ENCODE peak calls at places on chromosomes 6 and 20, in four cellular contexts. One of them, this sample, is unnamed.

GRCh38 chr6:161444966-161445799 is 171.3 kb upstream of the AGPAT4 start:
- DNase-seq in right cardiac atrium: no peak
- DNase-seq in CD8-positive, alpha-beta memory T cell: no peak
- DNase-seq in activated CD8-positive, alpha-beta memory T cell treated with anti-CD3 and anti-CD28 coated beads, Interleukin-2, amount 10 ng/mL, durations not matched to agents 7 days and 5 days: no peak
- DNase-seq in this sample: no peak

GRCh38 chr6:149701699-149702098 is 16.2 kb downstream of the LATS1 start:
- DNase-seq in activated CD8-positive, alpha-beta memory T cell treated with anti-CD3 and anti-CD28 coated beads, Interleukin-2, amount 10 ng/mL, durations not matched to agents 7 days and 5 days: no peak
- DNase-seq in right cardiac atrium: no peak
- DNase-seq in CD8-positive, alpha-beta memory T cell: no peak
- DNase-seq in this sample: no peak

GRCh38 chr6:125046107-125046925 is 84.1 kb downstream of the RNF217 start:
- DNase-seq in activated CD8-positive, alpha-beta memory T cell treated with anti-CD3 and anti-CD28 coated beads, Interleukin-2, amount 10 ng/mL, durations not matched to agents 7 days and 5 days: no peak
- DNase-seq in CD8-positive, alpha-beta memory T cell: no peak
- DNase-seq in right cardiac atrium: no peak
- DNase-seq in this sample: no peak

GRCh38 chr6:13367396-13367795 is 39.1 kb upstream of the TBC1D7 start:
- DNase-seq in CD8-positive, alpha-beta memory T cell: no peak
- DNase-seq in right cardiac atrium: no peak
- DNase-seq in activated CD8-positive, alpha-beta memory T cell treated with anti-CD3 and anti-CD28 coated beads, Interleukin-2, amount 10 ng/mL, durations not matched to agents 7 days and 5 days: no peak
- DNase-seq in this sample: no peak

GRCh38 chr6:163207984-163208383 is 206.5 kb upstream of the QKI start:
- DNase-seq in CD8-positive, alpha-beta memory T cell: no peak
- DNase-seq in activated CD8-positive, alpha-beta memory T cell treated with anti-CD3 and anti-CD28 coated beads, Interleukin-2, amount 10 ng/mL, durations not matched to agents 7 days and 5 days: no peak
- DNase-seq in right cardiac atrium: no peak
- DNase-seq in this sample: no peak

GRCh38 chr6:7137335-7138106 is 29.8 kb downstream of the RREB1 start:
- DNase-seq in activated CD8-positive, alpha-beta memory T cell treated with anti-CD3 and anti-CD28 coated beads, Interleukin-2, amount 10 ng/mL, durations not matched to agents 7 days and 5 days: peak; percentile 87
- DNase-seq in CD8-positive, alpha-beta memory T cell: peak; percentile 28
- DNase-seq in right cardiac atrium: peak; percentile 72
- DNase-seq in this sample: peak; percentile 69

GRCh38 chr20:45294003-45294368 is 12.7 kb upstream of the RBPJL start:
- DNase-seq in activated CD8-positive, alpha-beta memory T cell treated with anti-CD3 and anti-CD28 coated beads, Interleukin-2, amount 10 ng/mL, durations not matched to agents 7 days and 5 days: no peak
- DNase-seq in CD8-positive, alpha-beta memory T cell: no peak
- DNase-seq in right cardiac atrium: no peak
- DNase-seq in this sample: no peak

GRCh38 chr20:13261460-13262301 is 40.6 kb downstream of the ISM1 start:
- DNase-seq in right cardiac atrium: peak; percentile 72
- DNase-seq in activated CD8-positive, alpha-beta memory T cell treated with anti-CD3 and anti-CD28 coated beads, Interleukin-2, amount 10 ng/mL, durations not matched to agents 7 days and 5 days: peak; percentile 62
- DNase-seq in CD8-positive, alpha-beta memory T cell: peak; percentile 31
- DNase-seq in this sample: peak; percentile 67

GRCh38 chr20:62049342-62050165 is 16.1 kb downstream of the TAF4 start:
- DNase-seq in CD8-positive, alpha-beta memory T cell: no peak
- DNase-seq in right cardiac atrium: no peak
- DNase-seq in activated CD8-positive, alpha-beta memory T cell treated with anti-CD3 and anti-CD28 coated beads, Interleukin-2, amount 10 ng/mL, durations not matched to agents 7 days and 5 days: no peak
- DNase-seq in this sample: no peak

GRCh38 chr6:19472850-19473249 is 364.3 kb upstream of the ID4 start:
- DNase-seq in activated CD8-positive, alpha-beta memory T cell treated with anti-CD3 and anti-CD28 coated beads, Interleukin-2, amount 10 ng/mL, durations not matched to agents 7 days and 5 days: no peak
- DNase-seq in right cardiac atrium: no peak
- DNase-seq in CD8-positive, alpha-beta memory T cell: no peak
- DNase-seq in this sample: no peak

GRCh38 chr6:112839525-112839961 is 492.4 kb downstream of the RFPL4B start:
- DNase-seq in right cardiac atrium: no peak
- DNase-seq in CD8-positive, alpha-beta memory T cell: no peak
- DNase-seq in activated CD8-positive, alpha-beta memory T cell treated with anti-CD3 and anti-CD28 coated beads, Interleukin-2, amount 10 ng/mL, durations not matched to agents 7 days and 5 days: no peak
- DNase-seq in this sample: no peak

GRCh38 chr20:31542201-31542842 is 28.1 kb downstream of the HM13 start:
- DNase-seq in right cardiac atrium: no peak
- DNase-seq in activated CD8-positive, alpha-beta memory T cell treated with anti-CD3 and anti-CD28 coated beads, Interleukin-2, amount 10 ng/mL, durations not matched to agents 7 days and 5 days: peak; percentile 62
- DNase-seq in CD8-positive, alpha-beta memory T cell: no peak
- DNase-seq in this sample: no peak

GRCh38 chr20:9270831-9271230 is 201.9 kb downstream of the PLCB4 start:
- DNase-seq in CD8-positive, alpha-beta memory T cell: no peak
- DNase-seq in right cardiac atrium: no peak
- DNase-seq in activated CD8-positive, alpha-beta memory T cell treated with anti-CD3 and anti-CD28 coated beads, Interleukin-2, amount 10 ng/mL, durations not matched to agents 7 days and 5 days: no peak
- DNase-seq in this sample: no peak

GRCh38 chr20:24289737-24290481 is 179.5 kb upstream of the SYNDIG1 start:
- DNase-seq in CD8-positive, alpha-beta memory T cell: no peak
- DNase-seq in right cardiac atrium: no peak
- DNase-seq in activated CD8-positive, alpha-beta memory T cell treated with anti-CD3 and anti-CD28 coated beads, Interleukin-2, amount 10 ng/mL, durations not matched to agents 7 days and 5 days: peak; percentile 81
- DNase-seq in this sample: no peak

GRCh38 chr20:59063358-59064213 is 21.0 kb upstream of the PRELID3B start:
- DNase-seq in activated CD8-positive, alpha-beta memory T cell treated with anti-CD3 and anti-CD28 coated beads, Interleukin-2, amount 10 ng/mL, durations not matched to agents 7 days and 5 days: no peak
- DNase-seq in right cardiac atrium: peak; percentile 72
- DNase-seq in CD8-positive, alpha-beta memory T cell: no peak
- DNase-seq in this sample: peak; percentile 57

GRCh38 chr6:31035862-31036497 is 25.7 kb downstream of the MUC22 start:
- DNase-seq in right cardiac atrium: no peak
- DNase-seq in CD8-positive, alpha-beta memory T cell: no peak
- DNase-seq in activated CD8-positive, alpha-beta memory T cell treated with anti-CD3 and anti-CD28 coated beads, Interleukin-2, amount 10 ng/mL, durations not matched to agents 7 days and 5 days: no peak
- DNase-seq in this sample: no peak

GRCh38 chr20:24960302-24960801 is 11.3 kb downstream of the CST7 start:
- DNase-seq in activated CD8-positive, alpha-beta memory T cell treated with anti-CD3 and anti-CD28 coated beads, Interleukin-2, amount 10 ng/mL, durations not matched to agents 7 days and 5 days: peak; percentile 37
- DNase-seq in right cardiac atrium: peak; percentile 35
- DNase-seq in CD8-positive, alpha-beta memory T cell: no peak
- DNase-seq in this sample: no peak

This sample was measured in Right ventricle myocardium superior.